ENCODE peak calls at places on chromosomes 16 and 17, in seven cellular contexts. W is neuronal stem cell, S is astrocyte, C is HepG2, A is BE2C, E is endodermal cell, O is neural progenitor cell. G is an unnamed sample.

GRCh38 chr16:80704751-80705150 is 99.6 kb downstream of the CDYL2 start:
- DNase-seq in W (no peak), O (no peak), C (no peak), A (no peak), E (no peak), S (no peak), G (no peak)

GRCh38 chr16:75219838-75220237 is 1.1 kb downstream of the CTRB1 start:
- DNase-seq in A (no peak), O (no peak), C (no peak), S (no peak), W (no peak), E (no peak), G (no peak)

GRCh38 chr17:77836557-77837041 is 121.9 kb upstream of the TNRC6C start:
- DNase-seq in W (no peak), O (no peak), C (no peak), A (no peak), S (peak; percentile 84), E (no peak), G (no peak)

GRCh38 chr17:72117748-72118587 is 2.9 kb upstream of the SOX9 start:
- DNase-seq in W (no peak), E (peak; percentile 88), C (no peak), O (peak; percentile 67), S (no peak), A (peak; percentile 17), G (no peak)

GRCh38 chr16:2874584-2875362 is 8.2 kb upstream of the FLYWCH2 start:
- DNase-seq in C (peak; percentile 49), O (peak; percentile 85), A (peak; percentile 80), S (peak; percentile 32), E (peak; percentile 90), W (peak; percentile 62), G (peak; percentile 72)

GRCh38 chr17:17041018-17041521 is 1.2 kb upstream of the MPRIP start:
- DNase-seq in E (peak; percentile 70), O (no peak), C (peak; percentile 60), A (peak; percentile 61), S (no peak), W (no peak), G (peak; percentile 99)

GRCh38 chr17:74478369-74479100 is 12.1 kb downstream of the CD300A start:
- DNase-seq in W (no peak), O (no peak), A (no peak), E (no peak), S (no peak), C (no peak), G (no peak)

GRCh38 chr16:49623501-49624266 is 232.2 kb downstream of the ZNF423 start:
- DNase-seq in E (peak; percentile 24), W (no peak), A (no peak), O (no peak), C (no peak), S (no peak), G (no peak)

GRCh38 chr17:72173475-72174116 is 52.8 kb downstream of the SOX9 start:
- DNase-seq in S (no peak), E (no peak), W (no peak), C (peak; percentile 70), O (no peak), A (no peak), G (peak; percentile 92)

GRCh38 chr17:40015005-40015997 is at the start of gene CSF3:
- DNase-seq in A (no peak), W (no peak), E (peak; percentile 55), O (peak; percentile 53), C (peak; percentile 51), S (no peak), G (peak; percentile 64)

GRCh38 chr17:18944646-18945045 is 7.3 kb upstream of the SLC5A10 start:
- DNase-seq in A (no peak), W (no peak), C (no peak), O (no peak), E (no peak), S (no peak), G (no peak)

GRCh38 chr16:20937736-20938135 is 37.2 kb downstream of the LYRM1 start:
- DNase-seq in E (no peak), C (peak; percentile 35), S (no peak), A (no peak), W (no peak), O (no peak), G (no peak)

GRCh38 chr17:64264891-64265290 is 1.8 kb upstream of the TEX2 start:
- DNase-seq in O (no peak), E (no peak), C (no peak), A (no peak), W (no peak), S (no peak), G (no peak)

GRCh38 chr16:66486773-66487579 is 59.9 kb downstream of the BEAN1 start:
- DNase-seq in O (no peak), C (no peak), E (no peak), S (peak; percentile 78), A (peak; percentile 57), W (no peak), G (peak; percentile 68)

GRCh38 chr16:58814348-58814801 is 80.3 kb upstream of the GOT2 start:
- DNase-seq in S (peak; percentile 20), O (peak; percentile 74), A (peak; percentile 55), E (peak; percentile 75), C (peak; percentile 16), W (peak; percentile 54), G (peak; percentile 40)

GRCh38 chr16:57601801-57602478 is 26.5 kb upstream of the ADGRG1 start:
- DNase-seq in A (no peak), S (peak; percentile 27), O (no peak), C (no peak), E (peak; percentile 24), W (no peak), G (peak; percentile 46)

GRCh38 chr16:64878964-64879363 is 242.9 kb downstream of the CDH11 start:
- DNase-seq in A (peak; percentile 86), S (no peak), C (no peak), W (no peak), E (no peak), O (no peak), G (no peak)

GRCh38 chr17:48276776-48277175 is 153.2 kb downstream of the SKAP1 start:
- DNase-seq in S (no peak), O (no peak), C (no peak), E (no peak), A (no peak), W (no peak), G (no peak)

GRCh38 chr17:78759969-78760352 is 22.1 kb downstream of the CYTH1 start:
- DNase-seq in S (no peak), O (no peak), C (no peak), A (no peak), W (no peak), E (no peak), G (no peak)

GRCh38 chr16:11734653-11735043 is 8.0 kb downstream of the TXNDC11 start:
- DNase-seq in A (no peak), W (no peak), E (no peak), O (no peak), C (no peak), S (no peak), G (no peak)

GRCh38 chr17:4006745-4007211 is 42.5 kb upstream of the ATP2A3 start:
- DNase-seq in O (no peak), W (no peak), E (peak; percentile 84), A (peak; percentile 62), S (no peak), C (no peak), G (no peak)

DNA sequence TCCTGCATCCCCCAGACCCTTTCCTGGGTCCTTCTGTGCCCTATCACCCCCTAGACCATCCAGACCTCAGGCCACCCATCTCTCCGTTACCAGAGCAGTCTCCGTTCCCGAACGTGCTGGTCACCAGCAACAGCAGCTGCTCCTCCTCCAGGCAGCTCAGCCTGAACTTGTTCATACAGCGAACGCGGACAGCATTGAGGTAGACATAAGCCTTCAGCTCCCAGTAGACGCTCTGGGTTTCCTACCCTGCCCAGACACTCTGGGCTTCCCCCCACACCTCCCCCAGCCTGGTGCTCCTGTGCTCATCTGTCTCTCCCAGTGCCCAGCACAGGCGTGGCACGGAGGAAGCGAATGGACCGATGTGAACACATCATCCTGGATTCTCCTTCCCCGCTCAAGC is 41.6 kb upstream of the RNFT1 start:
- DNase-seq in E (peak; percentile 44), S (no peak), O (no peak), C (no peak), W (no peak), A (no peak), G (no peak)
- H3K4me1 ChIP-seq in E (no peaks in the 10 kb centered on the region), S (no peaks in the 10 kb centered on the region), O (peaks cover 10% of the 10 kb centered on the region), C (peaks cover 11% of the 10 kb centered on the region), W (peaks cover 3% of the 10 kb centered on the region), A (no peaks in the 10 kb centered on the region), G (no peaks in the 10 kb centered on the region)

DNA sequence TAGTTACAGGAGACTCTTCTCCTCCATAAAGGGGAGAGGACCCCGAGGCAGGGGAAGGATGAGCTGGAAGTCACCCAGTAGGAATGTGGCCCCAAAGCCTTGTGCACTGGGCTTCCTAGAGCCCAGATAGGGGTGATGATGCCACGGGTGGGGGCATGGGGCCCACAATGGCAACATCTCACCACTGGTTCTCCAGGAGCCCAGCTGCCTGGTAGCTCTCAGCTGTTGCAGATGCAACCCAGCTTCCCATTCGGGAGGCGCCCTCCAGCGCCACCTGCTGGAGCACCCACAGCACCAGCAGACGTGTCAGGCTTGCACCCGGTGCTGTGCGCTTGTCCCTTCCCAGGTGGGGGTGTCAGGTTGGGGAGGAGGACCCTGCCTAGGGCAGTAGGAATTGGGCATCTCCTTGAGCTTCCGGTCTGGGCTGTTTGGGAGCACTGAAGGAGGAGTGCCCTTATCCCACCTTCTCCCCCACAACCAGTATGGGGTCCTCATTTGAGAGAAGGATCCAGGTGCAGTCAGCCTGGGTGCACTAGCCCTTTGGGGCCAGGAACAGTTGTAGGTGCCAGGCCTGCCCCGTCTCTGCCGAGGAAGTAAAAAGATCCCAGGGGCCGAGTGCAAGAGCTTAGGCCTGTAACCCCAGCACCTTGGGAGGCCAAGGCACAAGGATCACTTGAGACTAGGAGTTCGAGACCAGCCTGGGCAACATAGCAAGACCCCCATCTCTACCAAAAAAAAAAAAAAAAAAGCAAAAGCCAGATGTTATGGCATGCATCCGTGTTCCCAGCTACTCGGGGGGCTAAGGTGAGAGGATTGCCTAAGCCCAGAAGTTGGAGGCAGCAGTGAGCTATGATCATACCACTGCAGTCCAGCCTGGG is 14.4 kb downstream of the CDIPT start:
- DNase-seq in O (peak; percentile 76), E (peak; percentile 93), S (no peak), C (peak; percentile 65), A (peak; percentile 81), W (no peak), G (peak; percentile 79)
- H3K36me3 ChIP-seq in O (no peaks in the 10 kb centered on the region), E (no peaks in the 10 kb centered on the region), S (peaks cover 20% of the 10 kb centered on the region), C (peaks cover 3% of the 10 kb centered on the region), A (no peaks in the 10 kb centered on the region), W (no peaks in the 10 kb centered on the region), G (no peaks in the 10 kb centered on the region)

GRCh38 chr17:57921342-57921741 is 33.9 kb downstream of the CUEDC1 start:
- DNase-seq in W (no peak), S (peak; percentile 52), E (no peak), A (no peak), C (no peak), O (no peak), G (peak; percentile 33)
- H3K4me1 ChIP-seq in W (peaks cover 43% of the 10 kb centered on the region), S (peaks cover 18% of the 10 kb centered on the region), E (peaks cover 35% of the 10 kb centered on the region), A (peaks cover 3% of the 10 kb centered on the region), C (peaks cover 39% of the 10 kb centered on the region), O (peaks cover 81% of the 10 kb centered on the region), G (peaks cover 67% of the 10 kb centered on the region)

GRCh38 chr17:68450801-68451200 is 6.5 kb downstream of the WIPI1 start:
- DNase-seq in W (no peak), C (no peak), E (no peak), S (no peak), A (no peak), O (no peak), G (no peak)
- H3K36me3 ChIP-seq in W (peaks cover 15% of the 10 kb centered on the region), C (peaks cover 31% of the 10 kb centered on the region), E (peaks cover 36% of the 10 kb centered on the region), S (peaks cover 15% of the 10 kb centered on the region), A (no peaks in the 10 kb centered on the region), O (no peaks in the 10 kb centered on the region), G (no peaks in the 10 kb centered on the region)